ENCODE peak calls at places on chromosome 17, in five cellular contexts. M is lower lobe of right lung, N is thoracic aorta, E is neuronal stem cell, G is aorta. O is an unnamed sample. For H3K4me1, the result is how much of the 10 kb centered on the place peaks cover.

GRCh38 chr17:1764274-1764673 is 2.4 kb downstream of the SERPINF1 start:
- DNase-seq in M (peak), E (no peak), N (no peak), G (peak), O (peak)

GRCh38 chr17:6914711-6915110 is 81.1 kb upstream of the ALOX12 start:
- DNase-seq in G (no peak), N (no peak), E (no peak), M (no peak), O (no peak)

GRCh38 chr17:55814377-55814776 is 63.5 kb downstream of the PCTP start:
- DNase-seq in E (no peak), M (no peak), N (no peak), G (no peak), O (no peak)

GRCh38 chr17:1607971-1608320 is 20.7 kb downstream of the SLC43A2 start:
- DNase-seq in M (no peak), N (no peak), G (no peak), E (no peak), O (no peak)

GRCh38 chr17:39261286-39261685 is 35.5 kb upstream of the STAC2 start:
- DNase-seq in E (no peak), M (no peak), G (no peak), N (no peak), O (no peak)

GRCh38 chr17:33602981-33603380 is 309.9 kb upstream of the ASIC2 start:
- DNase-seq in N (no peak), G (no peak), M (no peak), E (peak), O (no peak)

GRCh38 chr17:70780031-70780430 is 610.7 kb downstream of the KCNJ2 start:
- DNase-seq in N (no peak), G (no peak), M (no peak), E (no peak), O (no peak)

GRCh38 chr17:83185023-83186002 is 105.9 kb downstream of the METRNL start:
- DNase-seq in G (peak), M (no peak), N (no peak), E (no peak), O (peak)

GRCh38 chr17:82399030-82399429 is 19.1 kb upstream of the HEXD start:
- DNase-seq in N (no peak), E (no peak), M (no peak), G (peak), O (peak)

GRCh38 chr17:30812218-30813177 is 12.0 kb downstream of the CRLF3 start:
- DNase-seq in E (no peak), G (no peak), N (no peak), M (no peak), O (no peak)

GRCh38 chr17:62892069-62892675 is 73.9 kb upstream of the TANC2 start:
- DNase-seq in E (no peak), N (no peak), G (no peak), M (no peak), O (no peak)

GRCh38 chr17:17840751-17841591 is 4.2 kb upstream of the SREBF1 start:
- DNase-seq in E (no peak), N (no peak), M (no peak), G (no peak), O (peak)

GRCh38 chr17:53168413-53168812 is 654.3 kb upstream of the KIF2B start:
- DNase-seq in M (no peak), E (no peak), N (no peak), G (no peak), O (no peak)

GRCh38 chr17:33375086-33375485 is 82.0 kb upstream of the ASIC2 start:
- DNase-seq in N (no peak), E (no peak), M (no peak), G (no peak), O (no peak)

GRCh38 chr17:71011389-71011788 is 842.1 kb downstream of the KCNJ2 start:
- DNase-seq in E (no peak), N (no peak), M (no peak), G (no peak), O (no peak)

GRCh38 chr17:61467416-61468262 is 15.4 kb downstream of the TBX4 start:
- DNase-seq in E (no peak), N (no peak), G (peak), M (peak), O (no peak)

GRCh38 chr17:17027442-17028058 is 14.7 kb upstream of the MPRIP start:
- DNase-seq in N (no peak), M (peak), G (peak), E (no peak), O (no peak)

GRCh38 chr17:63540581-63540980 is 9.7 kb upstream of the DCAF7 start:
- DNase-seq in M (no peak), G (peak), N (no peak), E (no peak), O (no peak)

GRCh38 chr17:77471984-77472836 is 331.4 kb downstream of the SEC14L1 start:
- DNase-seq in G (no peak), M (peak), N (no peak), E (no peak), O (no peak)

GRCh38 chr17:19249681-19250080 is 12.5 kb downstream of the EPN2 start:
- DNase-seq in N (no peak), M (no peak), G (no peak), E (no peak), O (peak)

GRCh38 chr17:2054740-2055493 is at the start of gene HIC1:
- DNase-seq in M (peak), N (no peak), E (peak), G (peak), O (peak)

GRCh38 chr17:45310380-45311324 is 6.2 kb downstream of the MAP3K14 start:
- DNase-seq in M (peak), E (no peak), G (no peak), N (no peak), O (no peak)

GRCh38 chr17:70080541-70081347 is 5.7 kb downstream of the KCNJ16 start:
- DNase-seq in N (no peak), M (no peak), E (no peak), G (no peak), O (no peak)

GRCh38 chr17:82371333-82372062 is at the start of gene UTS2R:
- DNase-seq in M (peak), E (no peak), G (no peak), N (no peak), O (no peak)

GRCh38 chr17:78929908-78930775 is 5.0 kb upstream of the TIMP2 start:
- DNase-seq in N (no peak), G (no peak), M (no peak), E (no peak), O (no peak)

GRCh38 chr17:20121359-20122235 is 112.4 kb downstream of the SPECC1 start:
- DNase-seq in M (peak), E (peak), N (peak), G (peak), O (peak)

GRCh38 chr17:81285179-81285878 is 9.8 kb downstream of the SLC38A10 start:
- DNase-seq in G (peak), M (peak), E (no peak), N (no peak), O (peak)

GRCh38 chr17:81403040-81403467 is 7.8 kb downstream of the BAHCC1 start:
- DNase-seq in M (no peak), E (no peak), N (no peak), G (no peak), O (no peak)

GRCh38 chr17:43543771-43544575 is 2.2 kb downstream of the ETV4 start:
- DNase-seq in M (no peak), N (no peak), G (no peak), E (no peak), O (no peak)

GRCh38 chr17:81697261-81698044 is 5.7 kb upstream of the MRPL12 start:
- DNase-seq in N (no peak), E (no peak), G (no peak), M (no peak), O (no peak)

GRCh38 chr17:17682293-17682736 is 1.1 kb downstream of the RAI1 start:
- DNase-seq in G (peak), E (no peak), M (peak), N (no peak), O (peak)

GRCh38 chr17:45284176-45285140 is 22.6 kb upstream of the SPATA32 start:
- DNase-seq in G (no peak), M (no peak), N (no peak), E (no peak), O (no peak)

GRCh38 chr17:82172461-82173160 is 40.0 kb downstream of the CCDC57 start:
- DNase-seq in M (no peak), N (no peak), E (no peak), G (no peak), O (no peak)

GRCh38 chr17:48012151-48012520 is 25.5 kb downstream of the COPZ2 start:
- DNase-seq in E (no peak), N (no peak), M (peak), G (peak), O (no peak)

GRCh38 chr17:64071111-64071510 is 50.7 kb upstream of the ICAM2 start:
- DNase-seq in M (no peak), E (no peak), N (no peak), G (no peak), O (no peak)

GRCh38 chr17:65537845-65538678 is 23.4 kb downstream of the AXIN2 start:
- DNase-seq in M (no peak), E (no peak), N (no peak), G (no peak), O (no peak)

GRCh38 chr17:32222621-32223020 is 43.0 kb upstream of the RHBDL3 start:
- DNase-seq in E (no peak), G (no peak), M (no peak), N (no peak), O (no peak)

GRCh38 chr17:40443988-40444899 is 994 bp downstream of the IGFBP4 start:
- DNase-seq in G (no peak), N (no peak), M (no peak), E (no peak), O (no peak)

GRCh38 chr17:40445769-40446468 is 2.7 kb downstream of the IGFBP4 start:
- DNase-seq in G (no peak), E (no peak), M (no peak), N (no peak), O (no peak)

GRCh38 chr17:40448213-40448638 is 5.0 kb downstream of the IGFBP4 start:
- DNase-seq in G (no peak), M (no peak), E (no peak), N (no peak), O (peak)

GRCh38 chr17:40448639-40449261 is 5.5 kb downstream of the IGFBP4 start:
- DNase-seq in E (no peak), M (peak), G (no peak), N (no peak), O (peak)

GRCh38 chr17:40447148-40447644 is 3.9 kb downstream of the IGFBP4 start:
- DNase-seq in E (no peak), N (no peak), M (no peak), G (no peak), O (no peak)
- H3K4me1 ChIP-seq in E (under half), N (half or more), M (half or more), G (under half), O (half or more)

GRCh38 chr17:5226940-5227878 is 7.5 kb downstream of the SCIMP start:
- DNase-seq in E (no peak), N (no peak), G (no peak), M (peak), O (no peak)
- H3K4me3 ChIP-seq in E (no peak), N (no peak), G (no peak), M (no peak), O (no peak)

GRCh38 chr17:27985306-27985705 is 57.2 kb upstream of the NLK start:
- DNase-seq in M (no peak), N (no peak), G (no peak), E (no peak), O (no peak)
- H3K27ac ChIP-seq in M (no peak), N (no peak), G (no peak), E (no peak), O (no peak)

DNA sequence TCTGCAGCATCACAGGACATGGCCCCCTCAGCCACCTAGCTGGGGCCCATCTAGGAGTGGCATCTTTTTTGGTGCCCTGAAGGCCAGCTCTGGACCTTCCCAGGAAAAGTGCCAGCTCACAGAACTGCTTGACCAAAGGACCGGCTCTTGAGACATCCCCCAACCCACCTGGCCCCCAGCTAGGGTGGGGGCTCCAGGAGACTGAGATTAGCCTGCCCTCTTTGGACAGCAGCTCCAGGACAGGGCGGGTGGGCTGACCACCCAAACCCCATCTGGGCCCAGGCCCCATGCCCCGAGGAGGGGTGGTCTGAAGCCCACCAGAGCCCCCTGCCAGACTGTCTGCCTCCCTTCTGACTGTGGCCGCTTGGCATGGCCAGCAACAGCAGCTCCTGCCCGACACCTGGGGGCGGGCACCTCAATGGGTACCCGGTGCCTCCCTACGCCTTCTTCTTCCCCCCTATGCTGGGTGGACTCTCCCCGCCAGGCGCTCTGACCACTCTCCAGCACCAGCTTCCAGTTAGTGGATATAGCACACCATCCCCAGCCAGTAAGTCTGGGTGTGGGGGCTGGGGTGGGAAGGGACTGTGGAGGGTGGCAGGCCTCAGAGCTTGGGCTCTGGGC is 22.0 kb downstream of the RARA start:
- DNase-seq in G (no peak), M (no peak), N (no peak), E (no peak), O (no peak)
- H3K4me1 ChIP-seq in G (under half), M (half or more), N (half or more), E (under half), O (under half)

DNA sequence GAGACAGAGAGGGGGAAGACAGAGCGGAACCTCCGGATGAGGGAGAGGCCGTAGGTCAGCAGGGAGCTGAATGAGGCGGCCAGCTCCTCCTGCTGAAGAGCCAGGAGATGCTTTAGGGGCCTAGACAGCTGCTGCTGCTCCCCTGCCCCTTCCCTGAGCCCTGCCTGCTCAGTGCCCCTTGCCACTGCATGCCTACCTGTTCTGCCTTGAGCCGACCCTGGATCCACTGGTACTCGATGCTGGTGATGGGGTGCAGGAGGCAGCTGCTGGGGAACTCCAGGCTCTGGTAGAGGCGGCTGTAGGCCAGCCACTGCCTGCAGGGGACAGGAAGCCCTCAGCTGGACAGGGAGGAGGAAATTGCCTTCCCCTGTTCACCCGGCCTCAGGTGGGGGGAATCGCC is 7.6 kb downstream of the UNC13D start:
- DNase-seq in E (no peak), M (no peak), G (peak), N (no peak), O (no peak)
- H3K4me3 ChIP-seq in E (no peak), M (no peak), G (no peak), N (no peak), O (no peak)

GRCh38 chr17:58808609-58809563 is 53.2 kb downstream of the PPM1E start:
- DNase-seq in E (no peak), G (no peak), M (no peak), N (no peak), O (no peak)
- H3K27ac ChIP-seq in E (no peak), G (no peak), M (no peak), N (no peak), O (no peak)

GRCh38 chr17:4839965-4840892 is 7.1 kb downstream of the MINK1 start:
- DNase-seq in G (no peak), M (no peak), N (no peak), E (no peak), O (no peak)
- H3K4me1 ChIP-seq in G (under half), M (half or more), N (under half), E (under half), O (under half)

GRCh38 chr17:42438600-42439567 is 15.8 kb upstream of the CAVIN1 start:
- DNase-seq in E (no peak), G (no peak), M (peak), N (no peak), O (no peak)

GRCh38 chr17:42441717-42442565 is 16.7 kb upstream of the ATP6V0A1 start:
- DNase-seq in N (no peak), G (no peak), E (no peak), M (no peak), O (no peak)

GRCh38 chr17:42431758-42432161 is 8.7 kb upstream of the CAVIN1 start:
- DNase-seq in G (no peak), N (no peak), M (no peak), E (no peak), O (no peak)

DNA sequence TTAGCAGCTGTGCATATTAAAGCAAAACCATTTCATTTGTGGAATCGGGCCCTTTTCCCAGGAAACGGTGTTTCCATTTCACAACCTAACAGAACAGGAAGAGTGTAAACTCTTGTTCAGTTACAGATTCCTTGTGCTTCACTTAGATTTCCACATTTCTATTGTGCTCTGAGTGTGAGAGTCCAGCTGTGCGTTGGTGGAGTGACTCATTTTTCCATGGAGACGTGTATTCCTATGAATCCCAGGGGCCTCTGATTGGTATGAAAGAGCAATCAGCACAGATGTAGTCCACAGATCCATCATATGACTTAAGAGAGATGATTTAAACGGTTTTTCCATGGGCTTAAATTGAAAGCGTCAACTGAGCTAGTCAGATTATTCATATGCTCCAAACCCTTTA is 13.3 kb upstream of the CAVIN1 start:
- DNase-seq in E (no peak), G (no peak), N (no peak), M (no peak), O (peak)
- H3K4me3 ChIP-seq in E (no peak), G (no peak), N (no peak), M (no peak), O (no peak)